ENCODE peak calls at places on chromosomes 2 and 18, in nine cellular contexts. One of them, this sample, is unnamed.

GRCh38 chr2:234694244-234695013 is 197.5 kb upstream of the ARL4C start:
- DNase-seq in fibroblast of the aortic adventitia: peak
- DNase-seq in COR-L47: no peak
- DNase-seq in upper lobe of right lung: no peak
- DNase-seq in SW480: peak
- DNase-seq in RKO: no peak
- DNase-seq in CD4-positive, CD25-positive, alpha-beta regulatory T cell: no peak
- DNase-seq in mesendoderm: peak
- DNase-seq in NCI-H1417: no peak
- DNase-seq in this sample: no peak

GRCh38 chr18:10739152-10739551 is 213.3 kb downstream of the NAPG start:
- DNase-seq in fibroblast of the aortic adventitia: peak
- DNase-seq in COR-L47: peak
- DNase-seq in upper lobe of right lung: no peak
- DNase-seq in SW480: peak
- DNase-seq in RKO: no peak
- DNase-seq in CD4-positive, CD25-positive, alpha-beta regulatory T cell: no peak
- DNase-seq in mesendoderm: no peak
- DNase-seq in NCI-H1417: peak
- DNase-seq in this sample: no peak

GRCh38 chr2:46845542-46846453 is 69.8 kb downstream of the MCFD2 start:
- DNase-seq in fibroblast of the aortic adventitia: no peak
- DNase-seq in COR-L47: no peak
- DNase-seq in upper lobe of right lung: peak
- DNase-seq in SW480: no peak
- DNase-seq in RKO: no peak
- DNase-seq in CD4-positive, CD25-positive, alpha-beta regulatory T cell: no peak
- DNase-seq in mesendoderm: no peak
- DNase-seq in NCI-H1417: no peak
- DNase-seq in this sample: no peak

GRCh38 chr2:231884438-231885140 is 41.6 kb downstream of the NPPC start:
- DNase-seq in fibroblast of the aortic adventitia: no peak
- DNase-seq in COR-L47: peak
- DNase-seq in upper lobe of right lung: peak
- DNase-seq in SW480: no peak
- DNase-seq in RKO: no peak
- DNase-seq in CD4-positive, CD25-positive, alpha-beta regulatory T cell: no peak
- DNase-seq in mesendoderm: no peak
- DNase-seq in NCI-H1417: peak
- DNase-seq in this sample: no peak

GRCh38 chr2:167340322-167340721 is 452.0 kb downstream of the XIRP2 start:
- DNase-seq in fibroblast of the aortic adventitia: no peak
- DNase-seq in COR-L47: no peak
- DNase-seq in upper lobe of right lung: no peak
- DNase-seq in SW480: no peak
- DNase-seq in RKO: no peak
- DNase-seq in CD4-positive, CD25-positive, alpha-beta regulatory T cell: no peak
- DNase-seq in mesendoderm: no peak
- DNase-seq in NCI-H1417: no peak
- DNase-seq in this sample: no peak

GRCh38 chr2:178008636-178009289 is 63.8 kb downstream of the PDE11A start:
- DNase-seq in fibroblast of the aortic adventitia: peak
- DNase-seq in COR-L47: peak
- DNase-seq in upper lobe of right lung: no peak
- DNase-seq in SW480: no peak
- DNase-seq in RKO: no peak
- DNase-seq in CD4-positive, CD25-positive, alpha-beta regulatory T cell: no peak
- DNase-seq in mesendoderm: no peak
- DNase-seq in NCI-H1417: peak
- DNase-seq in this sample: no peak

GRCh38 chr18:76356666-76357065 is 138.4 kb downstream of the ZNF516 start:
- DNase-seq in fibroblast of the aortic adventitia: no peak
- DNase-seq in COR-L47: no peak
- DNase-seq in upper lobe of right lung: no peak
- DNase-seq in SW480: no peak
- DNase-seq in RKO: no peak
- DNase-seq in CD4-positive, CD25-positive, alpha-beta regulatory T cell: no peak
- DNase-seq in mesendoderm: no peak
- DNase-seq in NCI-H1417: no peak
- DNase-seq in this sample: no peak

GRCh38 chr2:174025271-174026121 is 60.3 kb upstream of the SP3 start:
- DNase-seq in fibroblast of the aortic adventitia: peak
- DNase-seq in COR-L47: no peak
- DNase-seq in upper lobe of right lung: peak
- DNase-seq in SW480: no peak
- DNase-seq in RKO: no peak
- DNase-seq in CD4-positive, CD25-positive, alpha-beta regulatory T cell: no peak
- DNase-seq in mesendoderm: peak
- DNase-seq in NCI-H1417: no peak
- DNase-seq in this sample: no peak

GRCh38 chr2:68548396-68548795 is 81.0 kb downstream of the APLF start:
- DNase-seq in fibroblast of the aortic adventitia: peak
- DNase-seq in COR-L47: no peak
- DNase-seq in upper lobe of right lung: no peak
- DNase-seq in SW480: no peak
- DNase-seq in RKO: no peak
- DNase-seq in CD4-positive, CD25-positive, alpha-beta regulatory T cell: no peak
- DNase-seq in mesendoderm: no peak
- DNase-seq in NCI-H1417: no peak
- DNase-seq in this sample: no peak

GRCh38 chr18:48436907-48437306 is 27.7 kb upstream of the ZBTB7C start:
- DNase-seq in fibroblast of the aortic adventitia: no peak
- DNase-seq in COR-L47: no peak
- DNase-seq in upper lobe of right lung: no peak
- DNase-seq in SW480: no peak
- DNase-seq in RKO: no peak
- DNase-seq in CD4-positive, CD25-positive, alpha-beta regulatory T cell: no peak
- DNase-seq in mesendoderm: no peak
- DNase-seq in NCI-H1417: no peak
- DNase-seq in this sample: no peak

GRCh38 chr2:29130295-29130694 is 15.1 kb downstream of the CLIP4 start:
- DNase-seq in fibroblast of the aortic adventitia: peak
- DNase-seq in COR-L47: no peak
- DNase-seq in upper lobe of right lung: no peak
- DNase-seq in SW480: peak
- DNase-seq in RKO: peak
- DNase-seq in CD4-positive, CD25-positive, alpha-beta regulatory T cell: peak
- DNase-seq in mesendoderm: peak
- DNase-seq in NCI-H1417: peak
- DNase-seq in this sample: no peak

GRCh38 chr2:235747868-235748144 is 254.0 kb downstream of the AGAP1 start:
- DNase-seq in fibroblast of the aortic adventitia: no peak
- DNase-seq in COR-L47: peak
- DNase-seq in upper lobe of right lung: no peak
- DNase-seq in SW480: no peak
- DNase-seq in RKO: no peak
- DNase-seq in CD4-positive, CD25-positive, alpha-beta regulatory T cell: no peak
- DNase-seq in mesendoderm: no peak
- DNase-seq in NCI-H1417: no peak
- DNase-seq in this sample: no peak

GRCh38 chr2:215613265-215613664 is 177.4 kb upstream of the FN1 start:
- DNase-seq in fibroblast of the aortic adventitia: no peak
- DNase-seq in COR-L47: no peak
- DNase-seq in upper lobe of right lung: no peak
- DNase-seq in SW480: no peak
- DNase-seq in RKO: no peak
- DNase-seq in CD4-positive, CD25-positive, alpha-beta regulatory T cell: no peak
- DNase-seq in mesendoderm: peak
- DNase-seq in NCI-H1417: no peak
- DNase-seq in this sample: no peak

GRCh38 chr2:134074619-134075018 is 179.3 kb upstream of the MGAT5 start:
- DNase-seq in fibroblast of the aortic adventitia: no peak
- DNase-seq in COR-L47: no peak
- DNase-seq in upper lobe of right lung: no peak
- DNase-seq in SW480: peak
- DNase-seq in RKO: no peak
- DNase-seq in CD4-positive, CD25-positive, alpha-beta regulatory T cell: no peak
- DNase-seq in mesendoderm: no peak
- DNase-seq in NCI-H1417: no peak
- DNase-seq in this sample: no peak

GRCh38 chr18:9810994-9811393 is 74.8 kb upstream of the TXNDC2 start:
- DNase-seq in fibroblast of the aortic adventitia: no peak
- DNase-seq in COR-L47: no peak
- DNase-seq in upper lobe of right lung: no peak
- DNase-seq in SW480: no peak
- DNase-seq in RKO: no peak
- DNase-seq in CD4-positive, CD25-positive, alpha-beta regulatory T cell: no peak
- DNase-seq in mesendoderm: peak
- DNase-seq in NCI-H1417: no peak
- DNase-seq in this sample: no peak

GRCh38 chr2:78999410-78999809 is 26.1 kb upstream of the REG3G start:
- DNase-seq in fibroblast of the aortic adventitia: peak
- DNase-seq in COR-L47: no peak
- DNase-seq in upper lobe of right lung: no peak
- DNase-seq in SW480: peak
- DNase-seq in RKO: peak
- DNase-seq in CD4-positive, CD25-positive, alpha-beta regulatory T cell: peak
- DNase-seq in mesendoderm: no peak
- DNase-seq in NCI-H1417: peak
- DNase-seq in this sample: no peak

GRCh38 chr2:25698752-25699151 is 25.4 kb upstream of the DTNB start:
- DNase-seq in fibroblast of the aortic adventitia: peak
- DNase-seq in COR-L47: no peak
- DNase-seq in upper lobe of right lung: no peak
- DNase-seq in SW480: no peak
- DNase-seq in RKO: no peak
- DNase-seq in CD4-positive, CD25-positive, alpha-beta regulatory T cell: peak
- DNase-seq in mesendoderm: no peak
- DNase-seq in NCI-H1417: no peak
- DNase-seq in this sample: no peak

GRCh38 chr18:78950386-78950785 is 29.2 kb upstream of the SALL3 start:
- DNase-seq in fibroblast of the aortic adventitia: no peak
- DNase-seq in COR-L47: no peak
- DNase-seq in upper lobe of right lung: no peak
- DNase-seq in SW480: no peak
- DNase-seq in RKO: no peak
- DNase-seq in CD4-positive, CD25-positive, alpha-beta regulatory T cell: no peak
- DNase-seq in mesendoderm: no peak
- DNase-seq in NCI-H1417: no peak
- DNase-seq in this sample: no peak

GRCh38 chr18:10051877-10052631 is 138.2 kb downstream of the VAPA start:
- DNase-seq in fibroblast of the aortic adventitia: peak
- DNase-seq in COR-L47: no peak
- DNase-seq in upper lobe of right lung: no peak
- DNase-seq in SW480: no peak
- DNase-seq in RKO: no peak
- DNase-seq in CD4-positive, CD25-positive, alpha-beta regulatory T cell: no peak
- DNase-seq in mesendoderm: no peak
- DNase-seq in NCI-H1417: peak
- DNase-seq in this sample: no peak

GRCh38 chr2:160140001-160140400 is 60.1 kb downstream of the ITGB6 start:
- DNase-seq in fibroblast of the aortic adventitia: peak
- DNase-seq in COR-L47: no peak
- DNase-seq in upper lobe of right lung: no peak
- DNase-seq in SW480: no peak
- DNase-seq in RKO: no peak
- DNase-seq in CD4-positive, CD25-positive, alpha-beta regulatory T cell: no peak
- DNase-seq in mesendoderm: no peak
- DNase-seq in NCI-H1417: no peak
- DNase-seq in this sample: no peak

GRCh38 chr2:64311191-64311910 is 142.6 kb upstream of the LGALSL start:
- DNase-seq in fibroblast of the aortic adventitia: no peak
- DNase-seq in COR-L47: no peak
- DNase-seq in upper lobe of right lung: no peak
- DNase-seq in SW480: no peak
- DNase-seq in RKO: no peak
- DNase-seq in CD4-positive, CD25-positive, alpha-beta regulatory T cell: no peak
- DNase-seq in mesendoderm: no peak
- DNase-seq in NCI-H1417: no peak
- DNase-seq in this sample: no peak

GRCh38 chr2:7035884-7036283 is 118.7 kb downstream of the RNF144A start:
- DNase-seq in fibroblast of the aortic adventitia: no peak
- DNase-seq in COR-L47: no peak
- DNase-seq in upper lobe of right lung: no peak
- DNase-seq in SW480: no peak
- DNase-seq in RKO: no peak
- DNase-seq in CD4-positive, CD25-positive, alpha-beta regulatory T cell: no peak
- DNase-seq in mesendoderm: no peak
- DNase-seq in NCI-H1417: no peak
- DNase-seq in this sample: no peak

GRCh38 chr18:62999392-62999791 is 284.1 kb downstream of the PHLPP1 start:
- DNase-seq in fibroblast of the aortic adventitia: peak
- DNase-seq in COR-L47: no peak
- DNase-seq in upper lobe of right lung: no peak
- DNase-seq in SW480: no peak
- DNase-seq in RKO: no peak
- DNase-seq in CD4-positive, CD25-positive, alpha-beta regulatory T cell: no peak
- DNase-seq in mesendoderm: no peak
- DNase-seq in NCI-H1417: no peak
- DNase-seq in this sample: no peak

GRCh38 chr18:10131783-10132381 is 218.1 kb downstream of the VAPA start:
- DNase-seq in fibroblast of the aortic adventitia: no peak
- DNase-seq in COR-L47: peak
- DNase-seq in upper lobe of right lung: peak
- DNase-seq in SW480: peak
- DNase-seq in RKO: no peak
- DNase-seq in CD4-positive, CD25-positive, alpha-beta regulatory T cell: no peak
- DNase-seq in mesendoderm: peak
- DNase-seq in NCI-H1417: peak
- DNase-seq in this sample: no peak

GRCh38 chr2:203893386-203893785 is 25.8 kb downstream of the CTLA4 start:
- DNase-seq in fibroblast of the aortic adventitia: peak
- DNase-seq in COR-L47: no peak
- DNase-seq in upper lobe of right lung: no peak
- DNase-seq in SW480: no peak
- DNase-seq in RKO: no peak
- DNase-seq in CD4-positive, CD25-positive, alpha-beta regulatory T cell: no peak
- DNase-seq in mesendoderm: no peak
- DNase-seq in NCI-H1417: no peak
- DNase-seq in this sample: no peak

GRCh38 chr2:145221032-145221431 is 701.1 kb upstream of the ZEB2 start:
- DNase-seq in fibroblast of the aortic adventitia: no peak
- DNase-seq in COR-L47: no peak
- DNase-seq in upper lobe of right lung: no peak
- DNase-seq in SW480: no peak
- DNase-seq in RKO: no peak
- DNase-seq in CD4-positive, CD25-positive, alpha-beta regulatory T cell: no peak
- DNase-seq in mesendoderm: peak
- DNase-seq in NCI-H1417: peak
- DNase-seq in this sample: no peak

GRCh38 chr2:230751062-230751461 is 38.4 kb downstream of the CAB39 start:
- DNase-seq in fibroblast of the aortic adventitia: peak
- DNase-seq in COR-L47: no peak
- DNase-seq in upper lobe of right lung: no peak
- DNase-seq in SW480: no peak
- DNase-seq in RKO: peak
- DNase-seq in CD4-positive, CD25-positive, alpha-beta regulatory T cell: peak
- DNase-seq in mesendoderm: no peak
- DNase-seq in NCI-H1417: no peak
- DNase-seq in this sample: no peak

GRCh38 chr2:8628179-8628869 is 53.5 kb upstream of the ID2 start:
- DNase-seq in fibroblast of the aortic adventitia: no peak
- DNase-seq in COR-L47: no peak
- DNase-seq in upper lobe of right lung: no peak
- DNase-seq in SW480: peak
- DNase-seq in RKO: no peak
- DNase-seq in CD4-positive, CD25-positive, alpha-beta regulatory T cell: no peak
- DNase-seq in mesendoderm: peak
- DNase-seq in NCI-H1417: no peak
- DNase-seq in this sample: no peak

GRCh38 chr2:173355866-173356508 is 1.3 kb downstream of the CDCA7 start:
- DNase-seq in fibroblast of the aortic adventitia: no peak
- DNase-seq in COR-L47: no peak
- DNase-seq in upper lobe of right lung: no peak
- DNase-seq in SW480: no peak
- DNase-seq in RKO: no peak
- DNase-seq in CD4-positive, CD25-positive, alpha-beta regulatory T cell: peak
- DNase-seq in mesendoderm: no peak
- DNase-seq in NCI-H1417: no peak
- DNase-seq in this sample: no peak

GRCh38 chr2:158197940-158198339 is 96.3 kb downstream of the UPP2 start:
- DNase-seq in fibroblast of the aortic adventitia: no peak
- DNase-seq in COR-L47: peak
- DNase-seq in upper lobe of right lung: no peak
- DNase-seq in SW480: no peak
- DNase-seq in RKO: no peak
- DNase-seq in CD4-positive, CD25-positive, alpha-beta regulatory T cell: no peak
- DNase-seq in mesendoderm: no peak
- DNase-seq in NCI-H1417: no peak
- DNase-seq in this sample: no peak

GRCh38 chr2:240289701-240290431 is 145.6 kb upstream of the GPC1 start:
- DNase-seq in fibroblast of the aortic adventitia: no peak
- DNase-seq in COR-L47: no peak
- DNase-seq in upper lobe of right lung: no peak
- DNase-seq in SW480: no peak
- DNase-seq in RKO: no peak
- DNase-seq in CD4-positive, CD25-positive, alpha-beta regulatory T cell: no peak
- DNase-seq in mesendoderm: no peak
- DNase-seq in NCI-H1417: no peak
- DNase-seq in this sample: no peak